ENCODE peak calls at places on chromosomes 5 and 9, in five cellular contexts. M is colonic mucosa, U is mucosa of descending colon, V is heart left ventricle, W is breast epithelium. L is an unnamed sample.
A peak's percentile ranks its signal among the peaks of the same experiment; 100 is the strongest.

GRCh38 chr5:123204224-123204623 is 115.2 kb downstream of the PRDM6 start:
- DNase-seq in M (no peak), U (no peak), V (no peak), W (no peak), L (no peak)

GRCh38 chr9:91914404-91914803 is 35.6 kb downstream of the ROR2 start:
- DNase-seq in M (no peak), U (no peak), V (no peak), W (no peak), L (no peak)

GRCh38 chr9:6993531-6993930 is 235.8 kb downstream of the KDM4C start:
- DNase-seq in M (no peak), U (no peak), V (no peak), W (no peak), L (no peak)

GRCh38 chr5:115815693-115816225 is 700 bp downstream of the CDO1 start:
- DNase-seq in M (no peak), U (no peak), V (no peak), W (no peak), L (no peak)

GRCh38 chr9:135480942-135481315 is 1.3 kb downstream of the PPP1R26 start:
- DNase-seq in M (no peak), U (no peak), V (no peak), W (no peak), L (no peak)

GRCh38 chr5:52727568-52727967 is 60.1 kb upstream of the ITGA1 start:
- DNase-seq in M (peak; percentile 31), U (peak; percentile 23), V (peak; percentile 58), W (no peak), L (no peak)

GRCh38 chr5:1255081-1255561 is 29.9 kb downstream of the SLC6A18 start:
- DNase-seq in M (no peak), U (no peak), V (no peak), W (no peak), L (peak; percentile 33)

GRCh38 chr9:100602302-100602930 is 24.5 kb downstream of the CAVIN4 start:
- DNase-seq in M (peak; percentile 51), U (peak; percentile 55), V (no peak), W (no peak), L (no peak)

GRCh38 chr9:117021881-117022280 is 334.8 kb downstream of the TRIM32 start:
- DNase-seq in M (no peak), U (no peak), V (no peak), W (no peak), L (no peak)

GRCh38 chr9:88303785-88304495 is 84.3 kb upstream of the SPIN1 start:
- DNase-seq in M (no peak), U (no peak), V (no peak), W (no peak), L (no peak)

DNA sequence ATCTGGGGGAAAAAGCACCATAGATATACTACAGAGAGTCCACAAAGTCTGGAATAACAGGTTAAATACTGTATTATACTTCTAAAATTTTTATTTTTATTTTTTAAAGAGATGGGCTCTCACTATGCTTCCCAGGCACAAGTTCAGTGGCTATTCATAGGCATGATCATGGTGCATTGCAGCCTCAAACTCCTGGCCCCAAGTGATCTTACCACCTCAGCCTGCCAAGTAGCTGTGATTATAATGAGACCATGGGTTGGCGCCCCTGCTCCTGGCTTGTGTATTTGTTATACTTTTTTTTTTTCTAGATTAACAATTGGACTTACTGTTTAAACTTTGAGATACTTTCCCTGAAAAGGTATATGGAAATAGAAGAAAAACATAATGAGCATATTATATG is 25.9 kb downstream of the ERBIN start:
- DNase-seq in M (no peak), U (no peak), V (no peak), W (no peak), L (no peak)
- H3K9me3 ChIP-seq in M (no peaks in the 10 kb centered on the region), U (no peaks in the 10 kb centered on the region), V (no peaks in the 10 kb centered on the region), W (no peaks in the 10 kb centered on the region), L (no peaks in the 10 kb centered on the region)

GRCh38 chr9:138073808-138074207 is 196.2 kb downstream of the CACNA1B start:
- DNase-seq in M (no peak), U (no peak), V (peak; percentile 2), W (peak; percentile 37), L (no peak)
- H3K9me3 ChIP-seq in M (no peaks in the 10 kb centered on the region), U (no peaks in the 10 kb centered on the region), V (no peaks in the 10 kb centered on the region), W (no peaks in the 10 kb centered on the region), L (no peaks in the 10 kb centered on the region)

GRCh38 chr5:178551468-178551867 is 38.7 kb downstream of the COL23A1 start:
- DNase-seq in M (no peak), U (no peak), V (no peak), W (no peak), L (no peak)

GRCh38 chr5:178554311-178554710 is 35.9 kb downstream of the COL23A1 start:
- DNase-seq in M (no peak), U (no peak), V (no peak), W (no peak), L (no peak)

GRCh38 chr5:178553517-178553916 is 36.7 kb downstream of the COL23A1 start:
- DNase-seq in M (no peak), U (no peak), V (no peak), W (no peak), L (no peak)

GRCh38 chr5:178555005-178555404 is 35.2 kb downstream of the COL23A1 start:
- DNase-seq in M (no peak), U (no peak), V (no peak), W (no peak), L (no peak)

DNA sequence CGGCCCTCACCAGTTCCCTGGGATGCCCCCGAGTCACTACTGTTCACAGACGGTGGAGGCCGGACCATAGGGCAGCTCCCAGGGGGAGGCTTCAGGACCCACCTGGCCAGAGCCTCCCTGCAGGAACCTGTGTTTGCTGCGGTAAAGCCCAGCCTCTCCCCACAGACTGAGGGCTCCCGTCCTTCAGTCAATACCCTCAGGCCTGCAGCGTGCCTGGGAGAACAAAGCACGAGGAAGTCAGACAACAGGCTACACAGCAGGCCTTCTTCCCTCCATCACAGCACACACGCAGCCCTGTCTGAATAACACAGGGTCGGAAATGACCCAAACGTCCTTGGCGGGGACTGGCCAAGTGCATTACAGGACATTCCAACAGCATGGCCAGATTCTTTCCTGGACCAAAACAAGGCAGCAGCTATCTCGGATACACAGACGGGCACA is 34.4 kb downstream of the COL23A1 start:
- DNase-seq in M (no peak), U (no peak), V (no peak), W (no peak), L (no peak)
- H3K9me3 ChIP-seq in M (no peaks in the 10 kb centered on the region), U (no peaks in the 10 kb centered on the region), V (no peaks in the 10 kb centered on the region), W (no peaks in the 10 kb centered on the region), L (no peaks in the 10 kb centered on the region)

GRCh38 chr5:150895431-150896428 is 9.1 kb downstream of the ZNF300 start:
- DNase-seq in M (no peak), U (no peak), V (no peak), W (no peak), L (no peak)
- H3K9me3 ChIP-seq in M (peaks cover 14% of the 10 kb centered on the region), U (peaks cover 99% of the 10 kb centered on the region), V (peaks cover 100% of the 10 kb centered on the region), W (peaks cover 100% of the 10 kb centered on the region), L (peaks cover 16% of the 10 kb centered on the region)